ENCODE peak calls at places on chromosomes 11 and 22, in four cellular contexts. A, V, M and L are unnamed samples.

GRCh38 chr22:37880668-37881440 is 25.2 kb upstream of the MICALL1 start:
- DNase-seq in V (peak), M (no peak), A (peak), L (peak)

GRCh38 chr22:41482319-41482935 is 13.5 kb downstream of the ACO2 start:
- DNase-seq in M (no peak), A (peak), V (no peak), L (no peak)

GRCh38 chr22:22571429-22571828 is 12.4 kb upstream of the PRAME start:
- DNase-seq in M (no peak), V (no peak), A (no peak), L (no peak)

GRCh38 chr22:47023871-47024270 is 261.4 kb downstream of the TBC1D22A start:
- DNase-seq in A (no peak), V (no peak), M (no peak), L (no peak)

GRCh38 chr11:128790200-128790599 is 76.9 kb downstream of the KCNJ1 start:
- DNase-seq in A (no peak), V (peak), M (no peak), L (no peak)

GRCh38 chr11:125931116-125931515 is 14.7 kb upstream of the VSIG10L2 start:
- DNase-seq in M (no peak), A (no peak), V (no peak), L (no peak)

GRCh38 chr11:40306938-40307548 is 1152.4 kb downstream of the LRRC4C start:
- DNase-seq in V (no peak), A (peak), M (no peak), L (no peak)

GRCh38 chr11:119324124-119324665 is 7.3 kb upstream of the MCAM start:
- DNase-seq in A (no peak), V (no peak), M (no peak), L (no peak)

GRCh38 chr11:19595499-19595839 is 117.2 kb upstream of the NAV2 start:
- DNase-seq in V (no peak), A (peak), M (no peak), L (no peak)

GRCh38 chr11:19577849-19578619 is 134.6 kb upstream of the NAV2 start:
- DNase-seq in M (no peak), V (peak), A (no peak), L (peak)

GRCh38 chr11:13687271-13687670 is 18.8 kb downstream of the FAR1 start:
- DNase-seq in M (no peak), V (no peak), A (no peak), L (no peak)